ENCODE peak calls at places on chromosome 14, in four cellular contexts. C is HepG2, Y is K562, R is GM12878. Q is an unnamed sample.

GRCh38 chr14:38238881-38239280 is 17.0 kb downstream of the CLEC14A start:
- DNase-seq in Y (no peak), C (no peak), R (no peak), Q (no peak)

GRCh38 chr14:75223664-75224154 is 47.3 kb upstream of the TMED10 start:
- DNase-seq in C (no peak), Y (no peak), R (peak), Q (no peak)

GRCh38 chr14:73746540-73747385 is 32.6 kb upstream of the PNMA1 start:
- DNase-seq in C (no peak), R (no peak), Y (no peak), Q (peak)

GRCh38 chr14:98909251-98909944 is 362.6 kb downstream of the BCL11B start:
- DNase-seq in C (peak), R (no peak), Y (no peak), Q (no peak)

GRCh38 chr14:79567306-79567705 is 644.0 kb downstream of the DIO2 start:
- DNase-seq in R (no peak), Y (no peak), C (no peak), Q (no peak)

GRCh38 chr14:39266589-39266870 is 32.8 kb downstream of the MIA2 start:
- DNase-seq in R (no peak), C (peak), Y (peak), Q (no peak)

GRCh38 chr14:31326111-31326510 is 94.2 kb downstream of the HEATR5A start:
- DNase-seq in R (no peak), Y (no peak), C (peak), Q (no peak)

GRCh38 chr14:104694991-104695659 is 5.7 kb downstream of the INF2 start:
- DNase-seq in Y (no peak), C (no peak), R (no peak), Q (no peak)

GRCh38 chr14:71555654-71556559 is 376.3 kb upstream of the RGS6 start:
- DNase-seq in Y (peak), R (peak), C (peak), Q (no peak)

GRCh38 chr14:99701260-99701659 is 17.2 kb downstream of the CYP46A1 start:
- DNase-seq in R (no peak), Y (no peak), C (no peak), Q (no peak)

GRCh38 chr14:103016071-103016470 is 41.3 kb downstream of the CDC42BPB start:
- DNase-seq in R (no peak), Y (no peak), C (no peak), Q (no peak)

GRCh38 chr14:69945347-69945746 is 66.1 kb downstream of the SMOC1 start:
- DNase-seq in Y (no peak), R (no peak), C (no peak), Q (no peak)

GRCh38 chr14:50047274-50047676 is 69.1 kb downstream of the VCPKMT start:
- DNase-seq in C (peak), Y (no peak), R (peak), Q (no peak)

GRCh38 chr14:58298477-58298879 is at the start of gene ARID4A:
- DNase-seq in C (no peak), Y (no peak), R (no peak), Q (no peak)

GRCh38 chr14:58296731-58297130 is 1.6 kb upstream of the ARID4A start:
- DNase-seq in R (no peak), C (no peak), Y (no peak), Q (no peak)

GRCh38 chr14:58298880-58299664 is 717 bp downstream of the ARID4A start:
- DNase-seq in R (no peak), Y (peak), C (no peak), Q (peak)

GRCh38 chr14:58297412-58297761 is 968 bp upstream of the ARID4A start:
- DNase-seq in Y (no peak), C (no peak), R (no peak), Q (no peak)

GRCh38 chr14:58297762-58298476 is 436 bp upstream of the ARID4A start:
- DNase-seq in C (peak), R (peak), Y (peak), Q (peak)
- TF ChIP-seq EP300 in C (peak), R (no peak), Y (no peak), Q (peak)

GRCh38 chr14:95527392-95528002 is 7.4 kb upstream of the GLRX5 start:
- DNase-seq in R (no peak), Y (no peak), C (peak), Q (peak)
- TF ChIP-seq MXI1 in R (no peak), Y (no peak), C (no peak), Q (no peak)

GRCh38 chr14:81637639-81638038 is 104.0 kb upstream of the SEL1L start:
- DNase-seq in Y (no peak), R (no peak), C (no peak), Q (no peak)
- TF ChIP-seq REST in Y (no peak), R (no peak), C (peak), Q (no peak)

GRCh38 chr14:92430686-92431085 is 82.9 kb upstream of the RIN3 start:
- DNase-seq in Y (no peak), R (no peak), C (no peak), Q (no peak)

GRCh38 chr14:92421756-92422155 is 91.8 kb upstream of the RIN3 start:
- DNase-seq in Y (no peak), C (no peak), R (no peak), Q (no peak)

GRCh38 chr14:92427096-92427495 is 86.5 kb upstream of the RIN3 start:
- DNase-seq in C (no peak), Y (no peak), R (no peak), Q (no peak)

GRCh38 chr14:92426237-92426636 is 87.3 kb upstream of the RIN3 start:
- DNase-seq in Y (no peak), C (no peak), R (no peak), Q (no peak)

GRCh38 chr14:92425101-92425500 is 88.5 kb upstream of the RIN3 start:
- DNase-seq in R (no peak), Y (no peak), C (peak), Q (no peak)
- TF ChIP-seq EP300 in R (no peak), Y (no peak), C (no peak), Q (no peak)

GRCh38 chr14:23071244-23071974 is 14.1 kb upstream of the CDH24 start:
- DNase-seq in C (peak), Y (peak), R (peak), Q (peak)

GRCh38 chr14:23068792-23069412 is 11.6 kb upstream of the CDH24 start:
- DNase-seq in R (peak), Y (peak), C (peak), Q (peak)

GRCh38 chr14:23067847-23068791 is 10.8 kb upstream of the CDH24 start:
- DNase-seq in Y (peak), C (no peak), R (no peak), Q (no peak)

GRCh38 chr14:23070262-23071129 is 13.2 kb upstream of the CDH24 start:
- DNase-seq in R (no peak), C (no peak), Y (peak), Q (no peak)

GRCh38 chr14:23069413-23069806 is 12.1 kb upstream of the CDH24 start:
- DNase-seq in R (no peak), C (no peak), Y (no peak), Q (no peak)
- TF ChIP-seq MXI1 in R (no peak), C (no peak), Y (no peak), Q (no peak)

GRCh38 chr14:92927396-92928257 is 4.7 kb downstream of the CHGA start:
- DNase-seq in Y (no peak), C (no peak), R (no peak), Q (no peak)
- TF ChIP-seq REST in Y (no peak), C (no peak), R (no peak), Q (peak)